ENCODE peak calls at places on chromosomes 6 and 20, in four cellular contexts. F, Q, T and R are unnamed samples.
A peak's percentile ranks its signal among the peaks of the same experiment; 100 is the strongest.

GRCh38 chr6:136738178-136739057 is 53.9 kb downstream of the MAP3K5 start:
- DNase-seq in F (peak; percentile 30), Q (no peak), T (no peak), R (no peak)

GRCh38 chr6:39050453-39051112 is 2.0 kb downstream of the GLP1R start:
- DNase-seq in F (no peak), Q (no peak), T (no peak), R (peak; percentile 37)

GRCh38 chr6:18432180-18432579 is 45.0 kb downstream of the RNF144B start:
- DNase-seq in F (no peak), Q (no peak), T (no peak), R (peak; percentile 89)

GRCh38 chr6:158528826-158529225 is 31.1 kb upstream of the TMEM181 start:
- DNase-seq in F (no peak), Q (no peak), T (no peak), R (no peak)

GRCh38 chr6:106082735-106083398 is 3.3 kb upstream of the PRDM1 start:
- DNase-seq in F (no peak), Q (no peak), T (no peak), R (peak; percentile 97)

GRCh38 chr20:24701027-24701426 is 231.6 kb downstream of the SYNDIG1 start:
- DNase-seq in F (no peak), Q (no peak), T (no peak), R (no peak)

GRCh38 chr20:32505723-32506473 is 79.2 kb downstream of the NOL4L start:
- DNase-seq in F (peak; percentile 7), Q (peak; percentile 38), T (peak; percentile 4), R (no peak)

GRCh38 chr20:6178537-6178936 is 55.7 kb upstream of the FERMT1 start:
- DNase-seq in F (no peak), Q (no peak), T (no peak), R (peak; percentile 53)

GRCh38 chr6:159595173-159595572 is 97.9 kb downstream of the SOD2 start:
- DNase-seq in F (no peak), Q (no peak), T (no peak), R (peak; percentile 87)

GRCh38 chr6:134535831-134536230 is 217.9 kb upstream of the SGK1 start:
- DNase-seq in F (no peak), Q (no peak), T (no peak), R (peak; percentile 32)

GRCh38 chr6:159252955-159253508 is 83.8 kb downstream of the FNDC1 start:
- DNase-seq in F (no peak), Q (no peak), T (no peak), R (peak; percentile 96)

GRCh38 chr6:25499851-25500250 is 152.2 kb upstream of the SCGN start:
- DNase-seq in F (no peak), Q (no peak), T (no peak), R (peak; percentile 84)

GRCh38 chr6:125294925-125295324 is 6.8 kb downstream of the HDDC2 start:
- DNase-seq in F (peak; percentile 34), Q (no peak), T (no peak), R (no peak)

GRCh38 chr6:96391776-96392175 is 129.8 kb upstream of the UFL1 start:
- DNase-seq in F (peak; percentile 31), Q (peak; percentile 35), T (peak; percentile 34), R (no peak)

GRCh38 chr6:26163733-26164505 is 76.7 kb downstream of the HFE start:
- DNase-seq in F (no peak), Q (no peak), T (no peak), R (no peak)

GRCh38 chr6:137799950-137800568 is 67.0 kb upstream of the TNFAIP3 start:
- DNase-seq in F (peak; percentile 33), Q (no peak), T (no peak), R (peak; percentile 79)

GRCh38 chr6:34284563-34285545 is 36.0 kb upstream of the SMIM29 start:
- DNase-seq in F (peak; percentile 29), Q (no peak), T (peak; percentile 33), R (no peak)

GRCh38 chr6:26349964-26350857 is 14.8 kb upstream of the BTN3A2 start:
- DNase-seq in F (no peak), Q (no peak), T (no peak), R (no peak)

GRCh38 chr20:57272883-57273282 is 6.4 kb upstream of the BMP7 start:
- DNase-seq in F (no peak), Q (no peak), T (no peak), R (no peak)

GRCh38 chr20:22305391-22305790 is 279.0 kb downstream of the FOXA2 start:
- DNase-seq in F (no peak), Q (no peak), T (no peak), R (no peak)

GRCh38 chr6:63804381-63804956 is 168.9 kb downstream of the PHF3 start:
- DNase-seq in F (no peak), Q (no peak), T (no peak), R (peak; percentile 98)

GRCh38 chr6:9675122-9675521 is 739.8 kb downstream of the TFAP2A start:
- DNase-seq in F (no peak), Q (no peak), T (no peak), R (no peak)

GRCh38 chr20:8176276-8176675 is 44.2 kb downstream of the PLCB1 start:
- DNase-seq in F (no peak), Q (no peak), T (no peak), R (no peak)

GRCh38 chr6:106180208-106180607 is 94.1 kb downstream of the PRDM1 start:
- DNase-seq in F (no peak), Q (no peak), T (no peak), R (no peak)

GRCh38 chr20:22462975-22463914 is 121.1 kb downstream of the FOXA2 start:
- DNase-seq in F (no peak), Q (no peak), T (no peak), R (peak; percentile 81)

GRCh38 chr20:20393207-20393606 is 25.3 kb downstream of the INSM1 start:
- DNase-seq in F (no peak), Q (no peak), T (no peak), R (no peak)

GRCh38 chr20:58294497-58295455 is 14.7 kb upstream of the RAB22A start:
- DNase-seq in F (no peak), Q (no peak), T (no peak), R (peak; percentile 64)

GRCh38 chr20:56945057-56945456 is 316.0 kb downstream of the TFAP2C start:
- DNase-seq in F (peak; percentile 34), Q (no peak), T (no peak), R (no peak)

GRCh38 chr6:13725052-13725451 is 13.4 kb upstream of the RANBP9 start:
- DNase-seq in F (no peak), Q (no peak), T (no peak), R (peak; percentile 35)

GRCh38 chr6:138973481-138974140 is 14.4 kb downstream of the REPS1 start:
- DNase-seq in F (no peak), Q (no peak), T (no peak), R (no peak)

DNA sequence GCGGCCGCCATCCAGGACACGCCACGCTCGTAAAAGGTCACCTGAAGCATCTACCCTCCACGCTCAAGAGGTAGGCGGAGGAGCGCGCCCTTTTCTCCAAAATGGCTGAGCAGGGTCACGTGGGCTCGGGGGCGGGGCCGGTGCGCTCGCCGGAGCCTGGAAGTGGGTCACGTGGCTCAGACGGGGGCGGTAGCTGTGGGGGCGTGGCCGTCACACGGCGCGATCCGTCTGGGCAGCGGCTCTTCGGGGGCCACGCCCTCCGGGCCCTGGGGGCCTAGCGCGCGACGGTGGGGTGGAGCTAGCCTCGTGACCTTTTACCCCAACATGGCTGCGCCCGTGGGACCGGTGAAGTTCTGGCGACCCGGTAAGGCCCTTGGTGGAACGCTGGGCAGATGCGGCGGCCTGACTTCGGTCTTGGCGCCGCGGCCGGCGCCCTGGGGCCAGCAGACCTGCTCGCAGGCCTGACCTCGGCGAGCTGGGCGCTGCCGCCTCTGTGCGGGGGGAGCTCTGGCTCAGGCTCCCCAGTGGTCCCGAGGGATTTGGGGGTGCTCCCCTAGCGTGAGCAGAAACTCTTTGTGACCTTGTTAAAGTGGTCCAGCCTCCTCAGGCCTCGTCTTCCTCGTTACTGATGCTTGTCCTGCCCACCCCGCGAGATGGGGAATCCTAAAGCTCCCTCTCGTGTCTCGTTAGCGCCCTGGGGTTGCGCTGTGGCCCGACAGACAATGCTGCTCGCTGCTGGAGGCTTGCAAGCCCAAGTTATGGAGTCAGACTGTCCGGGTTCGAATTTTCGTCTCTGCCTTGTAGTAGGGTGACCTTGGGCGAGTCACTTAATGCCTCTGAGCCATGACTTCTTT is at the start of gene DHX35:
- DNase-seq in F (peak; percentile 99), Q (peak; percentile 99), T (peak; percentile 99), R (peak; percentile 88)
- H3K4me3 ChIP-seq in F (peak within 1 kb of the TSS; percentile 98), Q (peak within 1 kb of the TSS; percentile 85), T (peak within 1 kb of the TSS; percentile 91), R (peak within 1 kb of the TSS; percentile 82)

DNA sequence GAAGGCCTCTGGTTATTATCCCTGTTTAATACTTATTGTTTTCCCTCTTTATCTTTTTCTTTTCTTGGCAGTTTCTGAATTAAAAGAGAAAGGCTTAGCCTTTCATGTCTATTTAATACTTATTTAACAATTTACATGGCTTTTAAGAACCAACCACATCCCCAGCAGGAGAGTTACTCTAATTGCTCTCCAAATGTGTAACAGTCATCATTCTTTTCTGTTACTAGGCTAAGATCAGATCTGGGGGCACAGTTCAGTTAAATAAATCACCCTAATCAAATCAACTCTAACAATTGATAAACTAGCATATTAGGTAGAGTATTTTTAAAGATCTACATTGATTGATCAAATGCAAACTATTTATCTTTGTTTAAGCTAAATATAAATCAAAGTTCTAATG is 54.1 kb upstream of the NT5E start:
- DNase-seq in F (no peak), Q (no peak), T (no peak), R (no peak)
- H3K4me3 ChIP-seq in F (no peak overlapping the region), Q (no peak overlapping the region), T (no peak overlapping the region), R (no peak overlapping the region)

GRCh38 chr20:52075400-52075799 is 116.2 kb downstream of the ZFP64 start:
- DNase-seq in F (no peak), Q (no peak), T (no peak), R (no peak)

GRCh38 chr20:52081791-52082190 is 109.8 kb downstream of the ZFP64 start:
- DNase-seq in F (no peak), Q (no peak), T (no peak), R (no peak)

GRCh38 chr20:52076164-52076563 is 115.4 kb downstream of the ZFP64 start:
- DNase-seq in F (no peak), Q (no peak), T (no peak), R (no peak)

GRCh38 chr20:52081066-52081465 is 110.5 kb downstream of the ZFP64 start:
- DNase-seq in F (no peak), Q (no peak), T (no peak), R (no peak)

DNA sequence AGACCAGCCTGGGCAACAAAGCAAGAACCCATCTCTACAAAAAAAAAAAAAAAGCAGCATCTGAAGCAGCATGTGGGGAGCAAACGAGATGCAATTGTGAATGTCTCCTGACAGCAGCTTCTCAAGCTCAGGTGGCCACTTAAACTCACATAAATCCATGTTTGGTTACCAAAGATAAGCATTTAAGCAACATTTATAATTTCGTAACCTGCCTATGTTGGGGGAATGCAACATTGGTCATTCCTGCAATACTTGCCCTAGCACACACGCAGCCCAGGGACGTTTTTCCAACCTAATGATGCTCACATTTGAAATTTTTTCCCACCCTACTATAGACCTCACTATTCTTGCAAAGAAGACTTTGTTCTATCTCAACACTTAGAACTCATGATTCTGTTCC is 113.3 kb downstream of the ZFP64 start:
- DNase-seq in F (no peak), Q (no peak), T (no peak), R (no peak)
- H3K4me3 ChIP-seq in F (no peak overlapping the region), Q (no peak overlapping the region), T (no peak overlapping the region), R (no peak overlapping the region)

GRCh38 chr6:151004415-151005024 is 139.0 kb downstream of the MTHFD1L start:
- DNase-seq in F (no peak), Q (no peak), T (no peak), R (peak; percentile 98)
- H3K4me3 ChIP-seq in F (no peak overlapping the region), Q (no peak overlapping the region), T (no peak overlapping the region), R (no peak overlapping the region)

GRCh38 chr20:34311118-34312023 is 8.2 kb upstream of the AHCY start:
- DNase-seq in F (peak; percentile 76), Q (peak; percentile 84), T (peak; percentile 87), R (no peak)
- H3K4me3 ChIP-seq in F (no peak overlapping the region), Q (peak overlapping the region; percentile 16), T (no peak overlapping the region), R (no peak overlapping the region)